ENCODE peak calls at places on chromosomes 2 and 18, in seven cellular contexts. N is activated CD8-positive, alpha-beta memory T cell treated with anti-CD3 and anti-CD28 coated beads for 24 hours; R is GM12865; V is occipital lobe; T is stimulated activated CD4-positive, alpha-beta T cell treated with anti-CD3 and anti-CD28 coated beads, TNF-alpha, amount 100 ng/mL, for 1 hour; I is putamen; O is amniotic stem cell. F is an unnamed sample.
A peak's percentile ranks its signal among the peaks of the same experiment; 100 is the strongest.

GRCh38 chr18:10210077-10210476 is 244.4 kb upstream of the APCDD1 start:
- DNase-seq in N (no peak), R (no peak), V (no peak), T (no peak), I (no peak), O (no peak), F (peak; percentile 36)

GRCh38 chr2:183125659-183126341 is 1.6 kb downstream of the NUP35 start:
- DNase-seq in N (no peak), R (no peak), V (no peak), T (no peak), I (no peak), O (no peak), F (peak; percentile 6)

GRCh38 chr2:197804758-197805597 is 585 bp downstream of the PLCL1 start:
- DNase-seq in N (peak; percentile 79), R (peak; percentile 24), V (peak; percentile 73), T (no peak), I (peak; percentile 64), O (no peak), F (peak; percentile 67)

GRCh38 chr2:217956895-217957457 is 45.8 kb downstream of the TNS1 start:
- DNase-seq in N (no peak), R (no peak), V (no peak), T (no peak), I (no peak), O (no peak), F (peak; percentile 45)

GRCh38 chr2:133486706-133487305 is 81.5 kb downstream of the NCKAP5 start:
- DNase-seq in N (no peak), R (no peak), V (no peak), T (no peak), I (peak; percentile 76), O (no peak), F (peak; percentile 59)

GRCh38 chr2:190941571-190941970 is 61.0 kb downstream of the GLS start:
- DNase-seq in N (no peak), R (no peak), V (no peak), T (no peak), I (no peak), O (no peak), F (no peak)

GRCh38 chr2:176931588-176932563 is 280.7 kb upstream of the HNRNPA3 start:
- DNase-seq in N (no peak), R (peak; percentile 94), V (no peak), T (no peak), I (no peak), O (no peak), F (peak; percentile 47)

GRCh38 chr18:40987581-40987980 is 967.5 kb upstream of the PIK3C3 start:
- DNase-seq in N (no peak), R (no peak), V (no peak), T (no peak), I (no peak), O (no peak), F (no peak)

GRCh38 chr2:75606851-75607798 is 39.5 kb upstream of the MRPL19 start:
- DNase-seq in N (no peak), R (no peak), V (no peak), T (no peak), I (no peak), O (no peak), F (peak; percentile 58)

GRCh38 chr2:63052411-63053234 is 2.0 kb downstream of the OTX1 start:
- DNase-seq in N (peak; percentile 58), R (no peak), V (no peak), T (no peak), I (no peak), O (no peak), F (peak; percentile 26)

GRCh38 chr18:634551-635045 is 22.9 kb upstream of the TYMS start:
- DNase-seq in N (no peak), R (no peak), V (no peak), T (no peak), I (no peak), O (no peak), F (peak; percentile 53)

GRCh38 chr18:75790821-75791220 is 363.3 kb upstream of the SMIM21 start:
- DNase-seq in N (no peak), R (no peak), V (no peak), T (no peak), I (no peak), O (no peak), F (no peak)

GRCh38 chr2:128949360-128949759 is 630.7 kb upstream of the HS6ST1 start:
- DNase-seq in N (no peak), R (no peak), V (no peak), T (no peak), I (no peak), O (no peak), F (no peak)

GRCh38 chr2:211132586-211132985 is 576.2 kb downstream of the CPS1 start:
- DNase-seq in N (no peak), R (no peak), V (no peak), T (no peak), I (no peak), O (no peak), F (no peak)

GRCh38 chr2:45567974-45568789 is 42.9 kb downstream of the SRBD1 start:
- DNase-seq in N (no peak), R (peak; percentile 77), V (no peak), T (no peak), I (no peak), O (no peak), F (peak; percentile 33)